ENCODE peak calls at places on chromosomes 7 and 10, in ten cellular contexts. G, U, B, R, Z, E, I, F, M and X are unnamed samples.

GRCh38 chr10:1939016-1939415 is 201.7 kb upstream of the ADARB2 start:
- DNase-seq in I (no peak), U (no peak), G (no peak), F (no peak), Z (no peak), E (no peak), M (no peak), R (no peak), B (no peak), X (no peak)

GRCh38 chr7:125668321-125668993 is 738.8 kb upstream of the POT1 start:
- DNase-seq in E (no peak), F (no peak), M (no peak), B (no peak), I (no peak), Z (no peak), R (no peak), G (no peak), U (no peak), X (no peak)

GRCh38 chr10:4170633-4171314 is 385.8 kb upstream of the KLF6 start:
- DNase-seq in F (no peak), U (no peak), R (no peak), E (no peak), G (no peak), I (no peak), B (no peak), M (no peak), Z (no peak), X (no peak)

GRCh38 chr7:30596721-30597120 is 2.0 kb downstream of the GARS1 start:
- DNase-seq in Z (no peak), B (peak; percentile 8), G (no peak), F (no peak), M (no peak), I (no peak), R (no peak), U (no peak), E (no peak), X (no peak)

GRCh38 chr7:22989646-22990587 is 24.0 kb downstream of the HYCC1 start:
- DNase-seq in Z (no peak), U (no peak), I (no peak), B (no peak), M (no peak), R (no peak), E (no peak), G (no peak), F (no peak), X (no peak)

GRCh38 chr10:48556065-48556464 is 48.8 kb downstream of the ARHGAP22 start:
- DNase-seq in R (no peak), B (no peak), U (no peak), G (no peak), Z (no peak), E (no peak), I (no peak), F (no peak), M (no peak), X (no peak)

GRCh38 chr10:35421553-35422178 is 85.4 kb downstream of the CCNY start:
- DNase-seq in Z (no peak), M (peak; percentile 85), U (no peak), E (peak; percentile 63), I (no peak), F (peak; percentile 77), B (peak; percentile 94), G (no peak), R (peak; percentile 83), X (no peak)

GRCh38 chr10:95277201-95277570 is 13.6 kb downstream of the PDLIM1 start:
- DNase-seq in Z (no peak), M (no peak), I (no peak), G (no peak), F (no peak), U (no peak), R (no peak), E (no peak), B (no peak), X (no peak)

GRCh38 chr7:45575501-45576248 is 1.5 kb downstream of the ADCY1 start:
- DNase-seq in R (no peak), E (no peak), G (peak; percentile 68), U (no peak), F (no peak), I (no peak), M (peak; percentile 35), B (no peak), Z (no peak), X (no peak)

GRCh38 chr7:110522061-110522750 is 568.7 kb upstream of the LRRN3 start:
- DNase-seq in G (no peak), R (no peak), E (no peak), Z (no peak), F (peak; percentile 73), M (no peak), U (no peak), B (peak; percentile 18), I (no peak), X (no peak)

GRCh38 chr7:132655071-132655761 is 78.9 kb upstream of the PLXNA4 start:
- DNase-seq in U (peak; percentile 32), R (peak; percentile 21), E (no peak), B (no peak), F (no peak), I (peak; percentile 83), G (peak; percentile 80), M (peak; percentile 70), Z (peak; percentile 20), X (peak; percentile 16)

GRCh38 chr7:69599211-69599878 is 1.1 kb downstream of the AUTS2 start:
- DNase-seq in Z (no peak), F (peak; percentile 13), U (peak; percentile 14), E (peak; percentile 50), I (no peak), M (peak; percentile 67), R (peak; percentile 23), G (peak; percentile 79), B (no peak), X (no peak)

GRCh38 chr10:107611101-107611500 is 446.6 kb upstream of the SORCS1 start:
- DNase-seq in F (no peak), I (no peak), E (no peak), R (no peak), M (no peak), U (no peak), B (no peak), Z (no peak), G (no peak), X (no peak)

GRCh38 chr10:121800146-121800545 is 127.7 kb downstream of the ATE1 start:
- DNase-seq in I (no peak), Z (no peak), R (no peak), G (no peak), E (no peak), M (no peak), F (no peak), U (no peak), B (no peak), X (no peak)

GRCh38 chr10:61081331-61081730 is 137.3 kb upstream of the RHOBTB1 start:
- DNase-seq in E (no peak), Z (no peak), F (no peak), M (no peak), B (no peak), I (no peak), R (no peak), G (no peak), U (no peak), X (no peak)

GRCh38 chr10:66827353-66827752 is 98.5 kb upstream of the LRRTM3 start:
- DNase-seq in R (no peak), F (no peak), Z (no peak), M (no peak), G (no peak), U (no peak), I (no peak), B (peak; percentile 74), E (peak; percentile 32), X (no peak)

GRCh38 chr10:85105614-85106013 is 777.2 kb downstream of the CCSER2 start:
- DNase-seq in E (no peak), U (peak; percentile 42), B (no peak), G (no peak), F (peak; percentile 5), M (no peak), R (no peak), Z (no peak), I (no peak), X (no peak)

GRCh38 chr7:28732037-28732869 is 225.9 kb downstream of the TRIL start:
- DNase-seq in I (no peak), E (no peak), Z (no peak), R (no peak), G (no peak), U (peak; percentile 18), B (peak; percentile 55), M (no peak), F (peak; percentile 16), X (no peak)

GRCh38 chr10:94000638-94001420 is 7.1 kb downstream of the PLCE1 start:
- DNase-seq in M (no peak), G (no peak), U (no peak), B (no peak), Z (no peak), F (no peak), E (no peak), I (peak; percentile 72), R (no peak), X (no peak)
- TF ChIP-seq POLR2A in M (no peak), G (no peak), U (no peak), B (no peak), Z (no peak), F (no peak), E (no peak), I (peak; percentile 46), R (no peak), X (no peak)

GRCh38 chr10:132514841-132515521 is 22.6 kb upstream of the INPP5A start:
- DNase-seq in E (no peak), B (no peak), M (peak; percentile 70), R (peak; percentile 46), G (peak; percentile 86), F (no peak), Z (no peak), U (peak; percentile 65), I (peak; percentile 46), X (no peak)
- TF ChIP-seq POLR2A in E (no peak), B (no peak), M (no peak), R (no peak), G (no peak), F (no peak), Z (no peak), U (no peak), I (no peak), X (no peak)

DNA sequence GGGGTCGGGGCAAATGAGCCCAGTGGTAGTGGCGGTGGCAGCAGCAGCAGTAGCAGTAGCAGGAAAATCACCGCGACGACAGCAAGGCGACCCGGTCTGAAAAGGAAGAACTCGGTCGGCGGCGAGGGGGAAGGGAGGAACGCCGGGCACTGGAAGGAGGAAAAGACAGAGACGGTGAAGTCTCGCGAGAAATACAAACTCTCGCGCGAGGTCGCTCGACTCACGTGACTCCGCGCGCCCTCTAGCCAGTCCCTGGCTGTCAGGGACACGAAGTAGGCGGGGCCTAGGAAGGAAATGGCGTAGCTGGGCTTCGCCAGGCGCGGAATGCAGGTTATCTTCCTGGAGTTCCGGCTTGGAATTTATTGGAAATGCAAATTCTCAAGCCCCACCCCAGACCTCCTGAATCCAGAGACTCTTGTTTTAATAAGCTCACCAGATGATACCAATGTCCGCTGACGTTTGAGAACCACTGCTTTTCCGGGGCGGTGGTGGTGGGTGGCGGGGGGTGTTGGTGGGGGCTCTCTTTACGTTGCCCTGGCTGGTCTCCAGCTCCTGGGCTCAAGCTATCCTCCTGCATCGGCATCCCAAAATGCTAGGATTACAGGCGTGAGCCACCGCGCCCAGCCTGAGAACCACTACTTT is at the start of gene SMNDC1:
- DNase-seq in F (peak; percentile 99), U (peak; percentile 99), M (peak; percentile 99), E (peak; percentile 90), R (peak; percentile 98), Z (peak; percentile 88), G (peak; percentile 98), I (peak; percentile 100), B (peak; percentile 97), X (peak; percentile 98)
- TF ChIP-seq POLR2A in F (peak; percentile 28), U (peak; percentile 44), M (peak; percentile 65), E (peak; percentile 59), R (peak; percentile 70), Z (peak; percentile 95), G (peak; percentile 41), I (peak; percentile 87), B (peak; percentile 81), X (peak; percentile 89)

GRCh38 chr10:73655990-73656298 is at the start of gene SYNPO2L:
- DNase-seq in R (no peak), G (no peak), B (no peak), E (no peak), I (no peak), M (no peak), U (no peak), F (no peak), Z (no peak), X (no peak)
- TF ChIP-seq POLR2A in R (no peak), G (no peak), B (no peak), E (no peak), I (no peak), M (no peak), U (no peak), F (no peak), Z (no peak), X (no peak)